ENCODE peak calls at places on chromosomes 6 and 20, in ten cellular contexts. One of them, this sample, is unnamed.

GRCh38 chr20:20423117-20423516 is 55.2 kb downstream of the INSM1 start:
- DNase-seq in keratinocyte: no peak
- DNase-seq in CD8-positive, alpha-beta T cell: no peak
- DNase-seq in adrenal gland: no peak
- DNase-seq in AG04450: no peak
- DNase-seq in HFF-Myc: no peak
- DNase-seq in neural crest cell: no peak
- DNase-seq in endothelial cell: no peak
- DNase-seq in tibial artery: no peak
- DNase-seq in IMR-90: no peak
- DNase-seq in this sample: no peak

GRCh38 chr6:152854086-152854795 is 103.6 kb downstream of the VIP start:
- DNase-seq in keratinocyte: no peak
- DNase-seq in CD8-positive, alpha-beta T cell: no peak
- DNase-seq in adrenal gland: no peak
- DNase-seq in AG04450: no peak
- DNase-seq in HFF-Myc: no peak
- DNase-seq in neural crest cell: no peak
- DNase-seq in endothelial cell: no peak
- DNase-seq in tibial artery: no peak
- DNase-seq in IMR-90: no peak
- DNase-seq in this sample: no peak

GRCh38 chr6:170233304-170234205 is 57.3 kb downstream of the DLL1 start:
- DNase-seq in keratinocyte: no peak
- DNase-seq in CD8-positive, alpha-beta T cell: no peak
- DNase-seq in adrenal gland: no peak
- DNase-seq in AG04450: no peak
- DNase-seq in HFF-Myc: no peak
- DNase-seq in neural crest cell: no peak
- DNase-seq in endothelial cell: no peak
- DNase-seq in tibial artery: no peak
- DNase-seq in IMR-90: no peak
- DNase-seq in this sample: no peak

GRCh38 chr6:45677381-45677992 is 299.8 kb upstream of the SUPT3H start:
- DNase-seq in keratinocyte: no peak
- DNase-seq in CD8-positive, alpha-beta T cell: peak
- DNase-seq in adrenal gland: peak
- DNase-seq in AG04450: no peak
- DNase-seq in HFF-Myc: no peak
- DNase-seq in neural crest cell: no peak
- DNase-seq in endothelial cell: no peak
- DNase-seq in tibial artery: peak
- DNase-seq in IMR-90: peak
- DNase-seq in this sample: no peak

GRCh38 chr20:1225729-1226313 is at the start of gene RAD21L1:
- DNase-seq in keratinocyte: no peak
- DNase-seq in CD8-positive, alpha-beta T cell: peak
- DNase-seq in adrenal gland: peak
- DNase-seq in AG04450: peak
- DNase-seq in HFF-Myc: no peak
- DNase-seq in neural crest cell: peak
- DNase-seq in endothelial cell: peak
- DNase-seq in tibial artery: peak
- DNase-seq in IMR-90: peak
- DNase-seq in this sample: peak

GRCh38 chr6:161631676-161632194 is 357.9 kb upstream of the AGPAT4 start:
- DNase-seq in keratinocyte: no peak
- DNase-seq in CD8-positive, alpha-beta T cell: no peak
- DNase-seq in adrenal gland: no peak
- DNase-seq in AG04450: no peak
- DNase-seq in HFF-Myc: peak
- DNase-seq in neural crest cell: no peak
- DNase-seq in endothelial cell: no peak
- DNase-seq in tibial artery: no peak
- DNase-seq in IMR-90: no peak
- DNase-seq in this sample: peak

GRCh38 chr20:17648306-17648646 is 33.8 kb downstream of the RRBP1 start:
- DNase-seq in keratinocyte: no peak
- DNase-seq in CD8-positive, alpha-beta T cell: no peak
- DNase-seq in adrenal gland: peak
- DNase-seq in AG04450: no peak
- DNase-seq in HFF-Myc: no peak
- DNase-seq in neural crest cell: no peak
- DNase-seq in endothelial cell: no peak
- DNase-seq in tibial artery: no peak
- DNase-seq in IMR-90: no peak
- DNase-seq in this sample: no peak

GRCh38 chr6:14728396-14729024 is 517.4 kb upstream of the JARID2 start:
- DNase-seq in keratinocyte: no peak
- DNase-seq in CD8-positive, alpha-beta T cell: no peak
- DNase-seq in adrenal gland: peak
- DNase-seq in AG04450: no peak
- DNase-seq in HFF-Myc: no peak
- DNase-seq in neural crest cell: no peak
- DNase-seq in endothelial cell: no peak
- DNase-seq in tibial artery: peak
- DNase-seq in IMR-90: peak
- DNase-seq in this sample: no peak

GRCh38 chr6:43339168-43339567 is 30.3 kb downstream of the ZNF318 start:
- DNase-seq in keratinocyte: no peak
- DNase-seq in CD8-positive, alpha-beta T cell: no peak
- DNase-seq in adrenal gland: no peak
- DNase-seq in AG04450: no peak
- DNase-seq in HFF-Myc: no peak
- DNase-seq in neural crest cell: no peak
- DNase-seq in endothelial cell: no peak
- DNase-seq in tibial artery: no peak
- DNase-seq in IMR-90: no peak
- DNase-seq in this sample: no peak

GRCh38 chr6:155093430-155093829 is 98.3 kb downstream of the TIAM2 start:
- DNase-seq in keratinocyte: no peak
- DNase-seq in CD8-positive, alpha-beta T cell: peak
- DNase-seq in adrenal gland: no peak
- DNase-seq in AG04450: no peak
- DNase-seq in HFF-Myc: no peak
- DNase-seq in neural crest cell: no peak
- DNase-seq in endothelial cell: no peak
- DNase-seq in tibial artery: no peak
- DNase-seq in IMR-90: no peak
- DNase-seq in this sample: no peak

GRCh38 chr6:21752054-21752811 is 158.7 kb downstream of the SOX4 start:
- DNase-seq in keratinocyte: no peak
- DNase-seq in CD8-positive, alpha-beta T cell: no peak
- DNase-seq in adrenal gland: no peak
- DNase-seq in AG04450: no peak
- DNase-seq in HFF-Myc: no peak
- DNase-seq in neural crest cell: no peak
- DNase-seq in endothelial cell: no peak
- DNase-seq in tibial artery: no peak
- DNase-seq in IMR-90: no peak
- DNase-seq in this sample: no peak

GRCh38 chr6:46756469-46757205 is 9.9 kb downstream of the ANKRD66 start:
- DNase-seq in keratinocyte: no peak
- DNase-seq in CD8-positive, alpha-beta T cell: no peak
- DNase-seq in adrenal gland: no peak
- DNase-seq in AG04450: no peak
- DNase-seq in HFF-Myc: no peak
- DNase-seq in neural crest cell: no peak
- DNase-seq in endothelial cell: no peak
- DNase-seq in tibial artery: no peak
- DNase-seq in IMR-90: no peak
- DNase-seq in this sample: no peak

GRCh38 chr20:11217322-11217989 is 543.7 kb upstream of the JAG1 start:
- DNase-seq in keratinocyte: no peak
- DNase-seq in CD8-positive, alpha-beta T cell: no peak
- DNase-seq in adrenal gland: no peak
- DNase-seq in AG04450: no peak
- DNase-seq in HFF-Myc: no peak
- DNase-seq in neural crest cell: no peak
- DNase-seq in endothelial cell: no peak
- DNase-seq in tibial artery: no peak
- DNase-seq in IMR-90: peak
- DNase-seq in this sample: no peak

GRCh38 chr20:14948416-14948815 is 611.0 kb upstream of the FLRT3 start:
- DNase-seq in keratinocyte: no peak
- DNase-seq in CD8-positive, alpha-beta T cell: no peak
- DNase-seq in adrenal gland: no peak
- DNase-seq in AG04450: no peak
- DNase-seq in HFF-Myc: no peak
- DNase-seq in neural crest cell: no peak
- DNase-seq in endothelial cell: no peak
- DNase-seq in tibial artery: no peak
- DNase-seq in IMR-90: no peak
- DNase-seq in this sample: no peak

GRCh38 chr6:68634503-68635411 is at the start of gene ADGRB3:
- DNase-seq in keratinocyte: no peak
- DNase-seq in CD8-positive, alpha-beta T cell: no peak
- DNase-seq in adrenal gland: peak
- DNase-seq in AG04450: no peak
- DNase-seq in HFF-Myc: no peak
- DNase-seq in neural crest cell: peak
- DNase-seq in endothelial cell: peak
- DNase-seq in tibial artery: peak
- DNase-seq in IMR-90: peak
- DNase-seq in this sample: peak
- TF ChIP-seq CTCF in keratinocyte: no peak
- TF ChIP-seq CTCF in CD8-positive, alpha-beta T cell: no peak
- TF ChIP-seq CTCF in adrenal gland: no peak
- TF ChIP-seq CTCF in AG04450: no peak
- TF ChIP-seq CTCF in HFF-Myc: no peak
- TF ChIP-seq CTCF in neural crest cell: peak
- TF ChIP-seq CTCF in endothelial cell: no peak
- TF ChIP-seq CTCF in tibial artery: peak
- TF ChIP-seq CTCF in IMR-90: no peak
- TF ChIP-seq CTCF in this sample: peak

GRCh38 chr6:16230953-16231352 is 7.4 kb upstream of the GMPR start:
- DNase-seq in keratinocyte: no peak
- DNase-seq in CD8-positive, alpha-beta T cell: no peak
- DNase-seq in adrenal gland: no peak
- DNase-seq in AG04450: no peak
- DNase-seq in HFF-Myc: no peak
- DNase-seq in neural crest cell: no peak
- DNase-seq in endothelial cell: no peak
- DNase-seq in tibial artery: no peak
- DNase-seq in IMR-90: no peak
- DNase-seq in this sample: no peak
- TF ChIP-seq CTCF in keratinocyte: no peak
- TF ChIP-seq CTCF in CD8-positive, alpha-beta T cell: no peak
- TF ChIP-seq CTCF in adrenal gland: no peak
- TF ChIP-seq CTCF in AG04450: no peak
- TF ChIP-seq CTCF in HFF-Myc: no peak
- TF ChIP-seq CTCF in neural crest cell: no peak
- TF ChIP-seq CTCF in endothelial cell: no peak
- TF ChIP-seq CTCF in tibial artery: no peak
- TF ChIP-seq CTCF in IMR-90: no peak
- TF ChIP-seq CTCF in this sample: no peak

DNA sequence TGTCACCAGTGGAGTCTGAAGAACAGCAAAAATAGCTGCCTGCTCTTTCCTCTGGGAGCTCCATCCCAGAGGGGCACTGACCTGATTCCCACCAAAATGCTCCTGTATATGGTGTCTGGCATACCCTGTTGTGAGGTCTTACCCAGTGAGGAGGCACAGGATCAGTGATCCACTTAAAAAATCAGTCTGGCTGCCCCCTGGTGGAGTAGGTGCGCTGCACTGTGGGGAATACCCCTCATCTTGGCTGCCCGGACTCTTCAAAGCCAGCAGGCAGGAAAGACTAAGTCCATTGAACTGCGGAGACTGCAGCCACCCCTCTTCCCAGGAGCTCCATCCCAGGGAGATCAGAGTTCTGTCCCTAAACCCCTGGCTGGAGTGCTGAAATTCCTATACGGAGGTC is 230.9 kb upstream of the HTR1E start:
- DNase-seq in keratinocyte: no peak
- DNase-seq in CD8-positive, alpha-beta T cell: no peak
- DNase-seq in adrenal gland: no peak
- DNase-seq in AG04450: no peak
- DNase-seq in HFF-Myc: no peak
- DNase-seq in neural crest cell: no peak
- DNase-seq in endothelial cell: peak
- DNase-seq in tibial artery: no peak
- DNase-seq in IMR-90: no peak
- DNase-seq in this sample: no peak
- TF ChIP-seq CTCF in keratinocyte: no peak
- TF ChIP-seq CTCF in CD8-positive, alpha-beta T cell: no peak
- TF ChIP-seq CTCF in adrenal gland: no peak
- TF ChIP-seq CTCF in AG04450: no peak
- TF ChIP-seq CTCF in HFF-Myc: no peak
- TF ChIP-seq CTCF in neural crest cell: peak
- TF ChIP-seq CTCF in endothelial cell: no peak
- TF ChIP-seq CTCF in tibial artery: no peak
- TF ChIP-seq CTCF in IMR-90: no peak
- TF ChIP-seq CTCF in this sample: peak

GRCh38 chr6:100307561-100307960 is 157.2 kb downstream of the SIM1 start:
- DNase-seq in keratinocyte: no peak
- DNase-seq in CD8-positive, alpha-beta T cell: no peak
- DNase-seq in adrenal gland: no peak
- DNase-seq in AG04450: no peak
- DNase-seq in HFF-Myc: no peak
- DNase-seq in neural crest cell: no peak
- DNase-seq in endothelial cell: no peak
- DNase-seq in tibial artery: no peak
- DNase-seq in IMR-90: no peak
- DNase-seq in this sample: no peak

GRCh38 chr6:100301731-100302130 is 163.0 kb downstream of the SIM1 start:
- DNase-seq in keratinocyte: no peak
- DNase-seq in CD8-positive, alpha-beta T cell: no peak
- DNase-seq in adrenal gland: no peak
- DNase-seq in AG04450: no peak
- DNase-seq in HFF-Myc: no peak
- DNase-seq in neural crest cell: no peak
- DNase-seq in endothelial cell: no peak
- DNase-seq in tibial artery: no peak
- DNase-seq in IMR-90: no peak
- DNase-seq in this sample: no peak

GRCh38 chr6:100305237-100305869 is 159.4 kb downstream of the SIM1 start:
- DNase-seq in keratinocyte: no peak
- DNase-seq in CD8-positive, alpha-beta T cell: no peak
- DNase-seq in adrenal gland: no peak
- DNase-seq in AG04450: no peak
- DNase-seq in HFF-Myc: no peak
- DNase-seq in neural crest cell: no peak
- DNase-seq in endothelial cell: no peak
- DNase-seq in tibial artery: no peak
- DNase-seq in IMR-90: no peak
- DNase-seq in this sample: no peak

GRCh38 chr6:100300221-100300736 is 164.4 kb downstream of the SIM1 start:
- DNase-seq in keratinocyte: peak
- DNase-seq in CD8-positive, alpha-beta T cell: no peak
- DNase-seq in adrenal gland: no peak
- DNase-seq in AG04450: peak
- DNase-seq in HFF-Myc: peak
- DNase-seq in neural crest cell: no peak
- DNase-seq in endothelial cell: no peak
- DNase-seq in tibial artery: no peak
- DNase-seq in IMR-90: peak
- DNase-seq in this sample: peak

DNA sequence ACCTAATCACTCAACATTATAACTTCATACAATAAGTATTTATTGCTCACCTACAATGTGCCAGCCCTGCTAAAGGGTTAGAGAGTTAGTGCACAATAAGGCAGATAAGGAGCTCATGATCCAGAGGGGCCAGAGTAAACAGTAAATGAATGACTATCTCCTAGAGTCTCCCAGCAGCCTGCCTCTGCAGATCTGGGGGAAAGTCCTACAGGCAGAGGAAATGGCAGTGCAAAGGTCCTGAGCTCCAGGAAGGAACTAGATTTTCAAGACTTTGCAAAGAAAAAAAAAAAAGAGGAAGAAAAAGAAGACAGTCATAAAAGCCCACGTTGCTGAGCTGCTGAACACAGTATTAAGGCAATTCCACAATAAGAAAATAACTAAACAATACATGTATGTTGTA is 160.1 kb downstream of the SIM1 start:
- DNase-seq in keratinocyte: no peak
- DNase-seq in CD8-positive, alpha-beta T cell: no peak
- DNase-seq in adrenal gland: no peak
- DNase-seq in AG04450: no peak
- DNase-seq in HFF-Myc: no peak
- DNase-seq in neural crest cell: no peak
- DNase-seq in endothelial cell: no peak
- DNase-seq in tibial artery: no peak
- DNase-seq in IMR-90: no peak
- DNase-seq in this sample: no peak
- TF ChIP-seq CTCF in keratinocyte: no peak
- TF ChIP-seq CTCF in CD8-positive, alpha-beta T cell: no peak
- TF ChIP-seq CTCF in adrenal gland: no peak
- TF ChIP-seq CTCF in AG04450: no peak
- TF ChIP-seq CTCF in HFF-Myc: no peak
- TF ChIP-seq CTCF in neural crest cell: no peak
- TF ChIP-seq CTCF in endothelial cell: no peak
- TF ChIP-seq CTCF in tibial artery: no peak
- TF ChIP-seq CTCF in IMR-90: no peak
- TF ChIP-seq CTCF in this sample: no peak

This sample was measured in retinal pigment epithelial cell.